ENCODE peak calls at places on chromosomes 5 and 9, in four cellular contexts. J is K562, H is HepG2, D is HCT116. X is an unnamed sample.
A peak's percentile ranks its signal among the peaks of the same experiment; 100 is the strongest.

GRCh38 chr9:18333157-18333556 is 140.8 kb upstream of the ADAMTSL1 start:
- DNase-seq in J (no peak), H (no peak), D (no peak), X (no peak)

GRCh38 chr9:17744786-17745185 is 165.9 kb downstream of the SH3GL2 start:
- DNase-seq in J (no peak), H (no peak), D (no peak), X (no peak)

GRCh38 chr5:179298181-179298993 is 46.9 kb downstream of the ADAMTS2 start:
- DNase-seq in J (no peak), H (no peak), D (no peak), X (no peak)

GRCh38 chr9:2158111-2158610 is 143.0 kb downstream of the SMARCA2 start:
- DNase-seq in J (no peak), H (no peak), D (no peak), X (no peak)

GRCh38 chr9:129149442-129149841 is 28.6 kb downstream of the IER5L start:
- DNase-seq in J (no peak), H (no peak), D (no peak), X (no peak)

GRCh38 chr5:157920828-157921170 is 61.9 kb upstream of the CLINT1 start:
- DNase-seq in J (no peak), H (no peak), D (no peak), X (no peak)

GRCh38 chr5:141835928-141836667 is 42.1 kb downstream of the PCDH1 start:
- DNase-seq in J (no peak), H (no peak), D (no peak), X (no peak)

GRCh38 chr9:22452415-22453010 is 5.9 kb downstream of the DMRTA1 start:
- DNase-seq in J (no peak), H (peak; percentile 17), D (peak; percentile 29), X (no peak)

GRCh38 chr5:129001831-129002626 is 36.7 kb downstream of the SLC27A6 start:
- DNase-seq in J (no peak), H (no peak), D (no peak), X (no peak)

GRCh38 chr9:94511134-94511942 is 43.5 kb upstream of the PCAT7 start:
- DNase-seq in J (no peak), H (peak; percentile 63), D (no peak), X (no peak)

GRCh38 chr5:61447780-61448495 is 115.9 kb downstream of the ZSWIM6 start:
- DNase-seq in J (no peak), H (no peak), D (no peak), X (no peak)

GRCh38 chr5:145908206-145908945 is 28.0 kb upstream of the SH3RF2 start:
- DNase-seq in J (no peak), H (no peak), D (peak; percentile 18), X (no peak)

GRCh38 chr9:124347968-124348358 is 67.3 kb downstream of the PSMB7 start:
- DNase-seq in J (no peak), H (no peak), D (no peak), X (no peak)

GRCh38 chr5:134877159-134877558 is 3.0 kb downstream of the TXNDC15 start:
- DNase-seq in J (peak; percentile 49), H (no peak), D (no peak), X (no peak)

DNA sequence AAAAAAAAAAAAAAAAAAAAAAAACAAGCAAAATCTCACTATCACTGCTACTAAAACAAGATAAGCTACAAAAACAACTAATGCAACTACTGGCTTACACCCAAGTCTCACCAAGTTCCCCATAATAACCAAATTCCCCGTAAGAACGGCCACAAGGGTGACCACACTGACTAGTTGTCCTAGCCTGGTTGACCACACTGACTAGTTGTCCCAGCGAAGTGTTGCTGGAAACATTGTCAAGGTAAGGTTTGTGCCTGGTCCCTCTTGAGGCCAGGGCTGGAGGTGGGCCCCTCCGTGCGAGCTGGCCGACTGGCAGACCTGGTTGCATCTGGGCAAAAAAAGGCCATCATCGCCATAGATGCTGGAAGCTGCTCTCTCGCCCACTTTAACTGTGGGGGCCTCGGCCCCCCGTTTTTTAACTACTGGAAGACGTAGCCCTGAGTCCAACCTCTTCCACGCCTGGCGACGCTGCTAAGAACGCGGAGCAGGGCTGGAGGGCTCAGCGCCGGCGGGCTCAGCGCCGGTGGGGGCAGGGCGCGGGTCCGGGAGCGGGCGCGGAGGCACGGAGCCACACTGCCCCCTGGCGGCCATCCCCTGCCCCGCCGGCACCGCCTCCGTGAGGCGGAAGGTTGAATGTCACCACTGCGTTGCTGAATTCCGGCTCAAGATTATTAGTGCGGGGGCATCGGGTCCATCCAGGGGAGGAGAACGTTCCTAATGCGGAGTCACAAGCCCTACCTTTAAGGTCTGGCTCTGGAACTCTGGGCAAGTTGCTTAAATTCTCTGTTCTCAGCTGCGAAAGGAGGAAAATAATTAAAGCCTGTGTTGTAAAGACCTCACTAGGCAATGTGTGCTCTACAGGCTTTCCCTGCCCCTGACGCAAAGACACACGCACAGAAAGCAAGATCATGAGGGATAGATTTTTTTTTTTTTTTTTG is 84.0 kb downstream of the HSD17B3 start:
- DNase-seq in J (peak; percentile 75), H (peak; percentile 28), D (no peak), X (peak; percentile 13)
- TF ChIP-seq TCF7L2 in J (no peak), H (no peak), D (no peak), X (no peak)

GRCh38 chr5:93163010-93163663 is 417.9 kb downstream of the NR2F1-AS1 start:
- DNase-seq in J (no peak), H (no peak), D (peak; percentile 91), X (no peak)
- H3K27ac ChIP-seq in J (no peak overlapping the region), H (no peak overlapping the region), D (peak overlapping the region; percentile 95), X (peak overlapping the region; percentile 78)

DNA sequence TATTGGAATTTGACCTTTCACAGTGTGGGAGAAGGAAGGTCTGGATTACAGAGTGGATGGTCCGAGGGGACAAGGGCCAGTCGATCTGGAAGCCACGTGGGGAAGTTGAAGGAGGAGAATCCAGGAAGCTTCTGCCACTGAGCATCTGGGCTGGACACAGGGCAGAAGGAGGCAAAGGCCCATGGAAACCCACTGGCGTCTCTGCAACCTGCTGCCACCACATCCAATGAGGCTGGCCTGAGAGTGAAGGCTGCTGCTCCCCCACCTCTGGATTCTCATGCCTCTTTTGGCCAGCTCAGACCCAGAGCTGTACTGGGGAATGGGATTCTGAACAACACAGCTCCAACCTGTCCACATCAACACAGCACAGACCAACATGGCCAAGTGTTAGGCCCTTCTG is 48.9 kb upstream of the BOD1 start:
- DNase-seq in J (no peak), H (no peak), D (no peak), X (no peak)
- TF ChIP-seq TCF7L2 in J (no peak), H (no peak), D (no peak), X (no peak)

GRCh38 chr5:132916086-132916485 is 42.6 kb downstream of the LEAP2 start:
- DNase-seq in J (no peak), H (no peak), D (no peak), X (no peak)
- H3K27ac ChIP-seq in J (no peak overlapping the region), H (no peak overlapping the region), D (peak overlapping the region; percentile 28), X (no peak overlapping the region)

GRCh38 chr5:180832638-180833068 is 28.4 kb downstream of the ZFP62 start:
- DNase-seq in J (no peak), H (no peak), D (no peak), X (no peak)

GRCh38 chr5:180825768-180826525 is 23.3 kb upstream of the MGAT1 start:
- DNase-seq in J (no peak), H (peak; percentile 86), D (no peak), X (peak; percentile 84)

GRCh38 chr5:180829711-180830110 is 27.1 kb upstream of the MGAT1 start:
- DNase-seq in J (no peak), H (no peak), D (no peak), X (no peak)

GRCh38 chr5:180831139-180832080 is 28.8 kb upstream of the MGAT1 start:
- DNase-seq in J (peak; percentile 82), H (no peak), D (peak; percentile 46), X (peak; percentile 28)

DNA sequence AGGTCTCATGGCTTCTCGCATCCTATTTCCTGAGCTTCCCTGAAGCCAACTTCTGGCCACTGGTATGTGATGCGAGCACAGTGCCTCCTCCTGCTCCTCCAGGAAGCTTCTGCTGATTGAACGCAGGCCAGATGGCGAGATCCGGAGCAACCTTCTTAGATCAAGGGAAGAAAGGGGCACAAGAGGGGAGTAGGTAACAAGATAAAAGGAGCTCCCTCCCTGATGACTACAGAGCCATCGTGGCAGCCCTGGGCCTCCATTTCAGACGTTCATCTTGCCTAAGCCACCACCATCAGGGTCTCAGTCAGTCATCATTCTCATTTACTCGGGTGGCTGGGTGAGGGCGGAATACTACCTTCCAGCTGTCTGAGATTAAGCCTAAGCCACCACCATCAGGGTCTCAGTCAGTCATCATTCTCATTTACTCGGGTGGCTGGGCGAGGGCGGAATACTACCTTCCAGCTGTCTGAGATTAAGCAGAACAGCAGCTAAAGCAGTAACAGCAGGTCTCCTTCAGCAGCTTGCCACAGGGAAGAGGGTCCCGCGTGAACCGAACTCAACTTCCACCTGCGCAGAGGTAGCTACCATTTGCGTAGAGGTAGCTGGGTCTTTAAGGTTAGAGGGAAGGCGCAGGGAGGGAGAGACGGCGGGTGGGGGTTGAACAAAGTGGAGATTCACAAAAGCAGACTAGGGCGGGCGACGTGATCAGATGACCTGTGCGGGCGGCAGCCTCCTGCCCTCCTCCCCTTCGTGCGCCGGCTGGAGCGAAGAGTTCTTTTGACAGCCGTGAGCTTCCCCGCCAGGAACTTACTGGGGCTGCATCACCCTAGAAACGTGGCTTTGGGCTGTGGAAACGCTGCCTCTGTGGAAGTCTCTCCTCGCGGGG is 27.9 kb upstream of the MGAT1 start:
- DNase-seq in J (peak; percentile 83), H (no peak), D (no peak), X (no peak)
- TF ChIP-seq TCF7L2 in J (no peak), H (no peak), D (no peak), X (no peak)

DNA sequence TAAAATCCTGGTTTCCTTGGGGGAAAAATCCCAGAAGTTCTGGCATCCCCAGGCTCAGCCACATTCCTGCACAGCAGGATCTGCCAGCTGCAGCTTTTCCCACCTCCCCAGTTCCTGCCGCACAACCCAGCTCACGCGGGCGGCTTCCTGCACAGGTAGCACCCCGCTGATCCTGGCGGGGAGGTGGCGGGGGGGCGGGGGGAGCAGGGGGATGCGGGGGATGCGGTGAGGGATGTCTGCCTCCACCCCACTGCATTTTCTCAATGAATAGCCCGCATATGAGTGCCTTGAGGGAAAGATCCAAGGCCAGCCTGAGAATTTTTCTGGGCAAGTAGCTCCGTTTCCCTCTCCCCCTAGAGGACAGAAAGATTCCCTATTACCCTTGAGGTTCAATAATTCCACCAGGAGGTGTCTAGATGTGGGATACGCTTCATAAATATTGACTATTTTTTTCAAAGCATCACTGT is 21.1 kb downstream of the GFPT2 start:
- DNase-seq in J (no peak), H (no peak), D (no peak), X (no peak)
- H3K27ac ChIP-seq in J (no peak overlapping the region), H (no peak overlapping the region), D (peak overlapping the region; percentile 52), X (no peak overlapping the region)

GRCh38 chr5:126139086-126139485 is 284.1 kb upstream of the GRAMD2B start:
- DNase-seq in J (no peak), H (no peak), D (no peak), X (no peak)
- TF ChIP-seq TCF7L2 in J (no peak), H (no peak), D (no peak), X (no peak)